ENCODE peak calls at places on chromosomes 4 and X, in five cellular contexts. G is NCI-H510A treated with DMSO at 0.1 percent for 48 hours; W is activated CD4-positive, alpha-beta T cell treated with anti-CD3 and anti-CD28 coated beads for 1 hour; K is heart right ventricle; S is SW480. B is an unnamed sample.

GRCh38 chr4:27270435-27270834 is 409.8 kb downstream of the STIM2 start:
- DNase-seq in G (peak), W (no peak), K (no peak), S (peak), B (no peak)

GRCh38 chr4:68748181-68748981 is 67.4 kb upstream of the UGT2B10 start:
- DNase-seq in G (no peak), W (no peak), K (no peak), S (peak), B (no peak)

GRCh38 chr4:702618-703048 is 3.0 kb upstream of the PCGF3 start:
- DNase-seq in G (no peak), W (no peak), K (no peak), S (no peak), B (no peak)

GRCh38 chr4:157961591-157961990 is 211.2 kb downstream of the GASK1B start:
- DNase-seq in G (no peak), W (no peak), K (no peak), S (no peak), B (no peak)

GRCh38 chr4:16524911-16525574 is 298.8 kb upstream of the TAPT1 start:
- DNase-seq in G (no peak), W (no peak), K (peak), S (no peak), B (peak)

GRCh38 chr4:152680988-152681731 is 1.4 kb upstream of the TMEM154 start:
- DNase-seq in G (no peak), W (no peak), K (no peak), S (peak), B (no peak)

GRCh38 chr4:142036795-142037583 is 400.6 kb downstream of the IL15 start:
- DNase-seq in G (no peak), W (no peak), K (no peak), S (no peak), B (no peak)

GRCh38 chr4:175891863-175892262 is 79.8 kb upstream of the GPM6A start:
- DNase-seq in G (peak), W (no peak), K (no peak), S (peak), B (no peak)

GRCh38 chrX:3550160-3550765 is 163.2 kb downstream of the PRKX start:
- DNase-seq in G (peak), W (no peak), K (no peak), S (peak), B (no peak)